ENCODE peak calls at places on chromosomes 4 and X, in ten cellular contexts. S, F, D, Y, C, H, R, W, N and X are unnamed samples.

GRCh38 chr4:47485047-47485692 is at the start of gene ATP10D:
- DNase-seq in S (peak), F (peak), D (peak), Y (peak), C (peak), H (peak), R (peak), W (peak), N (peak), X (peak)

GRCh38 chrX:103197721-103198306 is 17.1 kb upstream of the BEX4 start:
- DNase-seq in S (no peak), F (peak), D (peak), Y (no peak), C (no peak), H (no peak), R (no peak), W (peak), N (no peak), X (peak)

GRCh38 chr4:4327652-4328121 is 37.6 kb downstream of the ZBTB49 start:
- DNase-seq in S (no peak), F (no peak), D (no peak), Y (peak), C (no peak), H (peak), R (no peak), W (peak), N (peak), X (no peak)

GRCh38 chrX:45445745-45446412 is 245.2 kb upstream of the DIPK2B start:
- DNase-seq in S (no peak), F (peak), D (peak), Y (peak), C (no peak), H (no peak), R (no peak), W (peak), N (peak), X (peak)

GRCh38 chr4:42331914-42332368 is 65.3 kb upstream of the SHISA3 start:
- DNase-seq in S (no peak), F (peak), D (peak), Y (no peak), C (no peak), H (peak), R (peak), W (peak), N (peak), X (no peak)

GRCh38 chr4:163343604-163344146 is at the start of gene NPY5R:
- DNase-seq in S (no peak), F (peak), D (no peak), Y (no peak), C (no peak), H (peak), R (no peak), W (no peak), N (no peak), X (no peak)

GRCh38 chr4:76780781-76781697 is 116.9 kb downstream of the SOWAHB start:
- DNase-seq in S (no peak), F (no peak), D (no peak), Y (peak), C (no peak), H (no peak), R (no peak), W (no peak), N (peak), X (no peak)

GRCh38 chr4:49709775-49710174 is 723.7 kb downstream of the CWH43 start:
- DNase-seq in S (no peak), F (no peak), D (no peak), Y (no peak), C (no peak), H (no peak), R (no peak), W (no peak), N (no peak), X (no peak)

GRCh38 chr4:30716671-30717207 is 3.4 kb upstream of the PCDH7 start:
- DNase-seq in S (no peak), F (peak), D (no peak), Y (peak), C (no peak), H (peak), R (no peak), W (peak), N (peak), X (no peak)

GRCh38 chr4:16043820-16044554 is 39.8 kb downstream of the PROM1 start:
- DNase-seq in S (no peak), F (no peak), D (no peak), Y (peak), C (no peak), H (peak), R (no peak), W (no peak), N (no peak), X (no peak)

GRCh38 chr4:183081116-183081469 is 18.0 kb upstream of the WWC2 start:
- DNase-seq in S (no peak), F (no peak), D (no peak), Y (no peak), C (no peak), H (no peak), R (no peak), W (no peak), N (no peak), X (no peak)

GRCh38 chr4:37132351-37132989 is 112.1 kb upstream of the NWD2 start:
- DNase-seq in S (no peak), F (no peak), D (no peak), Y (no peak), C (no peak), H (no peak), R (no peak), W (no peak), N (no peak), X (no peak)

GRCh38 chr4:1907848-1908525 is 36.8 kb downstream of the NSD2 start:
- DNase-seq in S (no peak), F (no peak), D (no peak), Y (no peak), C (no peak), H (peak), R (peak), W (no peak), N (no peak), X (peak)

GRCh38 chrX:11665144-11666040 is at the start of gene ARHGAP6:
- DNase-seq in S (no peak), F (peak), D (peak), Y (peak), C (no peak), H (peak), R (peak), W (peak), N (peak), X (peak)

GRCh38 chrX:54042609-54043010 is 1.7 kb downstream of the PHF8 start:
- DNase-seq in S (no peak), F (peak), D (peak), Y (peak), C (no peak), H (peak), R (peak), W (peak), N (peak), X (no peak)

GRCh38 chr4:113452868-113453620 is 308.5 kb downstream of the CAMK2D start:
- DNase-seq in S (no peak), F (no peak), D (peak), Y (peak), C (no peak), H (no peak), R (no peak), W (peak), N (peak), X (peak)

GRCh38 chr4:157978680-157979361 is 194.0 kb downstream of the GASK1B start:
- DNase-seq in S (peak), F (peak), D (peak), Y (peak), C (no peak), H (peak), R (peak), W (peak), N (peak), X (no peak)

GRCh38 chr4:113375964-113376666 is 326.7 kb downstream of the ANK2 start:
- DNase-seq in S (no peak), F (no peak), D (no peak), Y (no peak), C (no peak), H (no peak), R (no peak), W (no peak), N (no peak), X (no peak)

GRCh38 chrX:8913665-8914409 is 112.7 kb upstream of the FAM9A start:
- DNase-seq in S (no peak), F (no peak), D (no peak), Y (peak), C (no peak), H (peak), R (peak), W (no peak), N (peak), X (no peak)

GRCh38 chr4:187839765-187840164 is 155.8 kb upstream of the ZFP42 start:
- DNase-seq in S (no peak), F (no peak), D (no peak), Y (no peak), C (no peak), H (no peak), R (no peak), W (no peak), N (no peak), X (no peak)

GRCh38 chrX:133985164-133986007 is at the start of gene GPC3:
- DNase-seq in S (peak), F (peak), D (no peak), Y (peak), C (no peak), H (peak), R (no peak), W (peak), N (peak), X (peak)

GRCh38 chr4:1029957-1030520 is 18.6 kb downstream of the FGFRL1 start:
- DNase-seq in S (no peak), F (no peak), D (no peak), Y (no peak), C (no peak), H (no peak), R (no peak), W (no peak), N (no peak), X (no peak)

GRCh38 chr4:1542226-1542490 is 135.9 kb upstream of the NKX1-1 start:
- DNase-seq in S (no peak), F (no peak), D (no peak), Y (no peak), C (no peak), H (no peak), R (no peak), W (no peak), N (no peak), X (no peak)

GRCh38 chr4:3661989-3662388 is 104.2 kb upstream of the ADRA2C start:
- DNase-seq in S (no peak), F (no peak), D (no peak), Y (no peak), C (no peak), H (no peak), R (no peak), W (no peak), N (no peak), X (no peak)

GRCh38 chrX:54509401-54509800 is 13.4 kb upstream of the FGD1 start:
- DNase-seq in S (no peak), F (no peak), D (peak), Y (peak), C (no peak), H (no peak), R (no peak), W (peak), N (peak), X (no peak)

GRCh38 chrX:30653415-30654131 is at the start of gene GK:
- DNase-seq in S (no peak), F (peak), D (peak), Y (peak), C (no peak), H (no peak), R (no peak), W (peak), N (no peak), X (no peak)

GRCh38 chrX:8879750-8880149 is 78.6 kb upstream of the FAM9A start:
- DNase-seq in S (no peak), F (peak), D (peak), Y (no peak), C (no peak), H (peak), R (no peak), W (peak), N (peak), X (no peak)

GRCh38 chr4:161404346-161405110 is 759.3 kb downstream of the FSTL5 start:
- DNase-seq in S (no peak), F (no peak), D (peak), Y (no peak), C (no peak), H (no peak), R (no peak), W (no peak), N (peak), X (no peak)

GRCh38 chr4:15392053-15392805 is 35.6 kb upstream of the C1QTNF7 start:
- DNase-seq in S (no peak), F (no peak), D (no peak), Y (no peak), C (no peak), H (no peak), R (no peak), W (no peak), N (no peak), X (peak)

GRCh38 chr4:120286813-120287212 is 220.2 kb upstream of the MAD2L1 start:
- DNase-seq in S (no peak), F (no peak), D (no peak), Y (no peak), C (no peak), H (no peak), R (no peak), W (no peak), N (no peak), X (no peak)

GRCh38 chr4:174061026-174061425 is 222.4 kb downstream of the FBXO8 start:
- DNase-seq in S (no peak), F (no peak), D (no peak), Y (no peak), C (no peak), H (no peak), R (no peak), W (no peak), N (no peak), X (no peak)

GRCh38 chr4:56739104-56739777 is 58.1 kb upstream of the HOPX start:
- DNase-seq in S (no peak), F (no peak), D (no peak), Y (peak), C (no peak), H (no peak), R (no peak), W (no peak), N (peak), X (no peak)

GRCh38 chrX:153773218-153773611 is 7.6 kb upstream of the SRPK3 start:
- DNase-seq in S (no peak), F (no peak), D (no peak), Y (no peak), C (no peak), H (no peak), R (no peak), W (no peak), N (no peak), X (no peak)

GRCh38 chrX:4243759-4244158 is 530.3 kb upstream of the PRKX start:
- DNase-seq in S (no peak), F (no peak), D (no peak), Y (no peak), C (no peak), H (no peak), R (no peak), W (no peak), N (no peak), X (no peak)

GRCh38 chrX:130057209-130057608 is 53.1 kb downstream of the ELF4 start:
- DNase-seq in S (no peak), F (no peak), D (no peak), Y (peak), C (no peak), H (no peak), R (no peak), W (no peak), N (peak), X (no peak)

GRCh38 chr4:182585321-182585720 is 331.9 kb downstream of the DCTD start:
- DNase-seq in S (no peak), F (no peak), D (no peak), Y (no peak), C (no peak), H (no peak), R (no peak), W (no peak), N (no peak), X (no peak)

GRCh38 chrX:40105791-40106676 is 8.3 kb upstream of the BCOR start:
- DNase-seq in S (no peak), F (peak), D (no peak), Y (peak), C (no peak), H (peak), R (peak), W (peak), N (peak), X (no peak)

GRCh38 chrX:39626749-39627148 is 471.0 kb downstream of the BCOR start:
- DNase-seq in S (no peak), F (no peak), D (no peak), Y (no peak), C (no peak), H (no peak), R (no peak), W (no peak), N (no peak), X (no peak)

GRCh38 chr4:87044511-87045369 is 109.9 kb downstream of the AFF1 start:
- DNase-seq in S (no peak), F (peak), D (no peak), Y (no peak), C (no peak), H (no peak), R (no peak), W (peak), N (no peak), X (peak)

GRCh38 chr4:2829933-2830451 is 13.7 kb upstream of the ADD1 start:
- DNase-seq in S (no peak), F (peak), D (no peak), Y (no peak), C (no peak), H (no peak), R (no peak), W (no peak), N (peak), X (no peak)